ENCODE peak calls at places on chromosome 10, in eight cellular contexts. S is left ventricle myocardium inferior, B is NCI-H1694, Z is HTR-8/SVneo, E is natural killer cell, V is hippocampal formation, W is SK-N-DZ, N is SW480. T is an unnamed sample.
A peak's percentile ranks its signal among the peaks of the same experiment; 100 is the strongest.

GRCh38 chr10:26627320-26627719 is 70.2 kb upstream of the PDSS1 start:
- DNase-seq in S (no peak), B (no peak), Z (no peak), E (no peak), V (no peak), W (no peak), N (peak; percentile 7), T (no peak)

GRCh38 chr10:80542053-80542452 is 4.4 kb downstream of the SH2D4B start:
- DNase-seq in S (no peak), B (no peak), Z (no peak), E (no peak), V (no peak), W (no peak), N (peak; percentile 19), T (no peak)

GRCh38 chr10:10609379-10609955 is 408.2 kb upstream of the CELF2 start:
- DNase-seq in S (no peak), B (no peak), Z (no peak), E (no peak), V (no peak), W (no peak), N (no peak), T (no peak)

GRCh38 chr10:126199221-126199998 is 188.9 kb downstream of the ADAM12 start:
- DNase-seq in S (no peak), B (no peak), Z (peak; percentile 75), E (no peak), V (no peak), W (no peak), N (peak; percentile 15), T (no peak)

GRCh38 chr10:21527634-21528451 is 2.4 kb upstream of the SKIDA1 start:
- DNase-seq in S (no peak), B (peak; percentile 46), Z (no peak), E (no peak), V (no peak), W (peak; percentile 53), N (no peak), T (no peak)

GRCh38 chr10:32744321-32744720 is 213.7 kb downstream of the ITGB1 start:
- DNase-seq in S (no peak), B (no peak), Z (no peak), E (no peak), V (no peak), W (no peak), N (no peak), T (no peak)

GRCh38 chr10:69580435-69580834 is 7.2 kb upstream of the NEUROG3 start:
- DNase-seq in S (no peak), B (no peak), Z (no peak), E (no peak), V (no peak), W (no peak), N (no peak), T (no peak)

GRCh38 chr10:106904209-106904608 is 260.3 kb downstream of the SORCS1 start:
- DNase-seq in S (no peak), B (no peak), Z (no peak), E (no peak), V (no peak), W (no peak), N (no peak), T (no peak)

GRCh38 chr10:6148251-6148691 is 54.5 kb upstream of the PFKFB3 start:
- DNase-seq in S (no peak), B (no peak), Z (no peak), E (no peak), V (no peak), W (no peak), N (peak; percentile 72), T (no peak)

GRCh38 chr10:60778978-60779668 is 845 bp downstream of the CDK1 start:
- DNase-seq in S (no peak), B (no peak), Z (no peak), E (no peak), V (no peak), W (no peak), N (no peak), T (no peak)

T was measured in activated B cell treated with CpG ODN at 0.5 μM for 24 hours.